ENCODE peak calls at places on chromosomes 7 and 10, in four cellular contexts. P, R, C and J are unnamed samples.

GRCh38 chr7:36115448-36116321 is 37.4 kb upstream of the EEPD1 start:
- DNase-seq in C (peak), R (peak), P (no peak), J (no peak)

GRCh38 chr7:47039089-47039648 is 542.7 kb downstream of the TNS3 start:
- DNase-seq in R (no peak), C (no peak), P (no peak), J (no peak)

GRCh38 chr10:25786181-25786580 is 147.8 kb upstream of the MYO3A start:
- DNase-seq in R (no peak), P (no peak), C (no peak), J (no peak)

GRCh38 chr7:3158501-3158900 is 114.8 kb upstream of the CARD11 start:
- DNase-seq in P (no peak), C (no peak), R (no peak), J (no peak)

GRCh38 chr10:43362191-43362839 is 9.1 kb upstream of the FXYD4 start:
- DNase-seq in P (peak), C (peak), R (peak), J (peak)

GRCh38 chr7:38463277-38464224 is 167.6 kb downstream of the AMPH start:
- DNase-seq in C (peak), R (peak), P (peak), J (peak)

GRCh38 chr10:69696073-69696731 is 66.2 kb downstream of the FAM241B start:
- DNase-seq in C (no peak), P (no peak), R (no peak), J (no peak)

GRCh38 chr7:138663741-138664710 is 37.1 kb downstream of the SVOPL start:
- DNase-seq in R (no peak), C (no peak), P (no peak), J (no peak)

GRCh38 chr7:45223078-45223477 is 65.5 kb downstream of the RAMP3 start:
- DNase-seq in P (no peak), R (no peak), C (no peak), J (no peak)

GRCh38 chr7:63012633-63013183 is 985.9 kb upstream of the ZNF722 start:
- DNase-seq in C (no peak), P (no peak), R (no peak), J (no peak)